ENCODE peak calls at places on chromosomes 1 and 21, in seven cellular contexts. O is right lobe of liver, T is EL, E is adrenal gland, H is bronchial epithelial cell, D is spleen, S is H1. Y is an unnamed sample.

GRCh38 chr1:237873487-237873927 is 17.2 kb downstream of the ZP4 start:
- DNase-seq in H (peak; percentile 96), O (no peak), T (peak; percentile 82), S (peak; percentile 47), D (no peak), E (peak; percentile 61), Y (peak; percentile 89)

GRCh38 chr1:8733463-8733862 is 84.0 kb downstream of the RERE start:
- DNase-seq in O (no peak), E (peak; percentile 36), H (peak; percentile 89), T (no peak), D (no peak), S (no peak), Y (no peak)

GRCh38 chr1:83860506-83861221 is 138.3 kb downstream of the TTLL7 start:
- DNase-seq in O (peak; percentile 94), T (peak; percentile 4), S (peak; percentile 34), E (peak; percentile 83), H (peak; percentile 44), D (peak; percentile 95), Y (no peak)

GRCh38 chr1:54405894-54406293 is 300 bp downstream of the SSBP3 start:
- DNase-seq in H (no peak), T (peak; percentile 36), E (peak; percentile 41), D (no peak), O (peak; percentile 54), S (no peak), Y (no peak)

GRCh38 chr1:43975249-43975961 is 645 bp downstream of the ATP6V0B start:
- DNase-seq in S (no peak), T (peak; percentile 28), O (peak; percentile 77), H (no peak), E (peak; percentile 79), D (peak; percentile 95), Y (no peak)

GRCh38 chr1:173114381-173114780 is 63.6 kb upstream of the TNFSF18 start:
- DNase-seq in T (no peak), O (no peak), D (no peak), H (peak; percentile 58), S (no peak), E (no peak), Y (no peak)

GRCh38 chr1:51962486-51963356 is 27.8 kb downstream of the RAB3B start:
- DNase-seq in H (no peak), S (no peak), T (no peak), E (no peak), D (no peak), O (no peak), Y (no peak)

GRCh38 chr1:41319803-41320711 is 41.2 kb upstream of the FOXO6 start:
- DNase-seq in H (no peak), O (no peak), D (no peak), T (no peak), S (no peak), E (peak; percentile 70), Y (no peak)

GRCh38 chr1:218123968-218124367 is 161.1 kb upstream of the RRP15 start:
- DNase-seq in T (no peak), E (no peak), O (no peak), D (no peak), H (no peak), S (peak; percentile 62), Y (peak; percentile 61)

GRCh38 chr1:24177161-24177560 is 9.9 kb downstream of the IFNLR1 start:
- DNase-seq in D (no peak), S (no peak), T (no peak), H (no peak), O (no peak), E (no peak), Y (no peak)

GRCh38 chr1:70767377-70767776 is 280.2 kb downstream of the PTGER3 start:
- DNase-seq in H (no peak), T (peak; percentile 77), O (no peak), E (no peak), D (no peak), S (no peak), Y (no peak)

GRCh38 chr1:34685225-34685624 is 69.6 kb upstream of the GJB5 start:
- DNase-seq in T (no peak), D (no peak), H (no peak), S (no peak), O (no peak), E (no peak), Y (no peak)

GRCh38 chr1:25469177-25469576 is 38.5 kb downstream of the MACO1 start:
- DNase-seq in E (no peak), T (peak; percentile 58), O (no peak), H (peak; percentile 80), D (no peak), S (no peak), Y (no peak)

GRCh38 chr21:38712076-38712475 is 93.7 kb upstream of the ETS2 start:
- DNase-seq in H (peak; percentile 69), T (peak; percentile 28), O (no peak), S (peak; percentile 43), D (no peak), E (no peak), Y (no peak)

GRCh38 chr21:42025392-42026071 is 15.4 kb upstream of the ZBTB21 start:
- DNase-seq in E (peak; percentile 80), S (no peak), T (peak; percentile 72), D (no peak), O (no peak), H (no peak), Y (no peak)

GRCh38 chr1:56190975-56191768 is 388.2 kb downstream of the PLPP3 start:
- DNase-seq in T (peak; percentile 45), D (no peak), O (no peak), H (peak; percentile 32), S (no peak), E (no peak), Y (no peak)